ENCODE peak calls at places on chromosomes 3 and 15, in four cellular contexts. F is H9, T is mesendoderm, J is H1. I is an unnamed sample. For H3K79me2, the result is how much of the 10 kb centered on the place peaks cover.

GRCh38 chr3:134035836-134036235 is 6.1 kb upstream of the SLCO2A1 start:
- DNase-seq in J (no peak), T (no peak), F (peak), I (no peak)

GRCh38 chr3:131233900-131234667 is 147.5 kb upstream of the NUDT16 start:
- DNase-seq in F (no peak), T (no peak), J (no peak), I (no peak)

GRCh38 chr3:194176274-194176991 is 40.5 kb downstream of the HES1 start:
- DNase-seq in T (no peak), J (no peak), F (no peak), I (no peak)

GRCh38 chr3:109548192-109548938 is 211.0 kb upstream of the DPPA4 start:
- DNase-seq in J (no peak), T (no peak), F (no peak), I (no peak)

GRCh38 chr15:50058231-50058630 is 60.8 kb downstream of the ATP8B4 start:
- DNase-seq in T (no peak), F (no peak), J (no peak), I (no peak)

GRCh38 chr3:69744507-69744906 is 5.2 kb downstream of the MITF start:
- DNase-seq in F (no peak), J (no peak), T (no peak), I (no peak)

GRCh38 chr15:57373882-57374276 is 2.4 kb upstream of the CGNL1 start:
- DNase-seq in T (no peak), J (no peak), F (no peak), I (no peak)

GRCh38 chr3:160129459-160130061 is 95.7 kb upstream of the C3orf80 start:
- DNase-seq in F (no peak), J (no peak), T (no peak), I (peak)

GRCh38 chr15:42692997-42693396 is 43.9 kb downstream of the CDAN1 start:
- DNase-seq in T (no peak), F (no peak), J (no peak), I (no peak)

GRCh38 chr3:194224536-194224935 is 88.6 kb downstream of the HES1 start:
- DNase-seq in T (no peak), J (no peak), F (no peak), I (no peak)

GRCh38 chr3:25174251-25174650 is 253.8 kb upstream of the RARB start:
- DNase-seq in F (no peak), J (no peak), T (no peak), I (no peak)

GRCh38 chr3:170357176-170357919 is at the start of gene SKIL:
- DNase-seq in T (peak), F (peak), J (no peak), I (peak)

GRCh38 chr3:175121225-175121624 is 262.1 kb downstream of the NAALADL2 start:
- DNase-seq in T (peak), J (no peak), F (peak), I (peak)

GRCh38 chr15:31498329-31498728 is 171.7 kb downstream of the KLF13 start:
- DNase-seq in J (no peak), F (peak), T (no peak), I (no peak)

GRCh38 chr3:175749981-175750380 is 890.8 kb downstream of the NAALADL2 start:
- DNase-seq in J (no peak), T (no peak), F (no peak), I (no peak)

GRCh38 chr3:141360888-141361598 is 7.3 kb upstream of the ZBTB38 start:
- DNase-seq in T (peak), J (no peak), F (no peak), I (peak)

GRCh38 chr3:19970289-19970688 is 23.4 kb downstream of the RAB5A start:
- DNase-seq in F (no peak), T (no peak), J (no peak), I (no peak)

GRCh38 chr3:34872406-34872805 is 766.9 kb upstream of the ARPP21 start:
- DNase-seq in T (no peak), F (no peak), J (no peak), I (no peak)

GRCh38 chr3:131561511-131561910 is 58.7 kb upstream of the MRPL3 start:
- DNase-seq in J (no peak), F (no peak), T (no peak), I (no peak)

GRCh38 chr15:66452971-66453580 is 44.5 kb downstream of the SNAPC5 start:
- DNase-seq in J (no peak), F (no peak), T (no peak), I (no peak)

GRCh38 chr3:58414538-58415197 is 19.0 kb downstream of the PDHB start:
- DNase-seq in F (no peak), T (peak), J (no peak), I (peak)

GRCh38 chr15:68017221-68017620 is 36.9 kb upstream of the PIAS1 start:
- DNase-seq in J (no peak), T (peak), F (no peak), I (peak)

GRCh38 chr15:68020685-68021084 is 33.4 kb upstream of the PIAS1 start:
- DNase-seq in T (no peak), J (no peak), F (no peak), I (no peak)

GRCh38 chr15:68022061-68022460 is 32.1 kb upstream of the PIAS1 start:
- DNase-seq in J (no peak), F (no peak), T (no peak), I (peak)

GRCh38 chr15:68018797-68019196 is 35.3 kb upstream of the PIAS1 start:
- DNase-seq in T (no peak), J (no peak), F (no peak), I (no peak)

DNA sequence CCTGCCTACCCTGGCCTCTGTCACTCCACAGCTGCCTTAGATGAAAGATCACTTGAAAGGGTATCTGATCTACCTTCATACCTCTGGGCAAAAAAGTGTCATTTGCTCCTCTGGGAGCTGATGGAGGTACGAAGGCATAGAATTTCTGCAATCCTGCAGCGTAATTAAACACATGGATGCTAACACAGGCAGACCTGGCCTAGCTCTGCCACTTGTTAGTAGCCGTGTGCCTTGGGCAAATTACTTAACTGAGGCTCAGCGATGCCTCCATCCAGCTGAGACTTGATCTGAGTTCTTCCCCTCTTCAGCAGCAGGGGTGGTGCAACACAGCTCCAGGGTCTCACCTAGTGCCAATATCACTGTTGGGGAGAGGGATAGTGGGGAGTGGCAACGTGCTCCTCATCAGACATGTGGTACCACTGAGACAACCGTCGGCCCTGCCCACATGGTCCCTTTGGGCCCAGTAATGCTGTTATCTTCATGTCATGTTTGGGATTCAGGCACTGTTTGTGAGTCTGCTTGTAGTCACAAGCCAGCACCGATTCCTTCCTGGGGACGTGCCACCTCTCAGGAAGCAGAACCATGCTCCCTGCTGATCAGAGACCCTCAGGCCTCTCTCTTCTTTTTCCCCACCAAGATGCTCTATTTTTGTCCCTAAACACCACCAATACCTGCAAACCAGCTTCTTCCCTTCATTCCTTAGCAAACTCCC is 34.1 kb upstream of the PIAS1 start:
- DNase-seq in J (no peak), T (peak), F (no peak), I (peak)
- H3K9ac ChIP-seq in J (no peak), T (no peak), F (no peak), I (no peak)

GRCh38 chr3:100213891-100214573 is 46.8 kb upstream of the TBC1D23 start:
- DNase-seq in J (no peak), T (no peak), F (no peak), I (peak)
- H2BK120ac ChIP-seq in J (no peak), T (no peak), F (no peak), I (no peak)

GRCh38 chr3:183381179-183381578 is 47.2 kb downstream of the MCF2L2 start:
- DNase-seq in J (no peak), F (no peak), T (no peak), I (peak)
- H3K79me2 ChIP-seq in J (under half), F (under half), T (under half), I (under half)

GRCh38 chr3:1380926-1381646 is 288.3 kb downstream of the CNTN6 start:
- DNase-seq in T (no peak), J (no peak), F (no peak), I (no peak)
- H3K9ac ChIP-seq in T (no peak), J (no peak), F (no peak), I (no peak)

DNA sequence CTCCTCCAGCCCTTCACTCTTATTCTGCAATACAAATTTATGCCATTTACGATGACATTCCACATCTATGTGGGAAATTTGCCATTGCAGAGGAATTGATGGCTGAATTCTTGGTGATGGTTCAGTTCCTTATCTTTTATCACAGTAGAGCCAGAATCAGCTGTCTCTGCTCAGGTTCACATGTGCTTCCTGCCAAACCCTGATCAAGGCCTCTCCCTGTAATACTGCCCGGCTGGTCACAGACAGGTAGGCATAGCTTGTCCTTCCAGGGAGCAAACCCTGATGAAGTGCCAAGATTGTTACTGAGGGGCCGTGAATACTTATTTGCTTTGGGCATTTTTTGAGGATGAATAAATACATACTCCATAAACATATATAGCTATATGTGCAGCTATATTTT is 450.0 kb downstream of the NSUN3 start:
- DNase-seq in F (no peak), T (peak), J (no peak), I (no peak)
- H2BK120ac ChIP-seq in F (no peak), T (no peak), J (no peak), I (no peak)

DNA sequence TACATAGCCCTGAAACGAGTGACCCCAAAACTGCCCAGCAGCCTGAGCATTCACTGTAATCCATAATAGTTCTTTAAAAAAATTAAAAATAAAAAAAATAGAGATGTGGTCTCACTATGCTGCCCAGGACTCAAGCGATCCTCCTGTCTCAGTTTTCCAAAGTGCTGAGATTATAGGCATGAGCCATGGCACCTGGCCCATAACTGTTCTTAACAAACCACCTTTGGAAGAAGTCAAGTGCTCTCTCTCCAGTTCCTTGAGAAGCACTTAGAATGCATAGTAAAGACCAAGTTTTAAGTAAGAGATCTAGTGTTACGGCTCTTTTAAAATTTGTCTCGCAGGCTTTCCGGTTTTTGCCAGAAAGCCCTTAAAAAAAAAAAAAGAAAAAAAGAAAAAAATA is 8.2 kb downstream of the CDC25A start:
- DNase-seq in J (no peak), F (no peak), T (no peak), I (no peak)
- H3K79me2 ChIP-seq in J (under half), F (under half), T (under half), I (under half)

DNA sequence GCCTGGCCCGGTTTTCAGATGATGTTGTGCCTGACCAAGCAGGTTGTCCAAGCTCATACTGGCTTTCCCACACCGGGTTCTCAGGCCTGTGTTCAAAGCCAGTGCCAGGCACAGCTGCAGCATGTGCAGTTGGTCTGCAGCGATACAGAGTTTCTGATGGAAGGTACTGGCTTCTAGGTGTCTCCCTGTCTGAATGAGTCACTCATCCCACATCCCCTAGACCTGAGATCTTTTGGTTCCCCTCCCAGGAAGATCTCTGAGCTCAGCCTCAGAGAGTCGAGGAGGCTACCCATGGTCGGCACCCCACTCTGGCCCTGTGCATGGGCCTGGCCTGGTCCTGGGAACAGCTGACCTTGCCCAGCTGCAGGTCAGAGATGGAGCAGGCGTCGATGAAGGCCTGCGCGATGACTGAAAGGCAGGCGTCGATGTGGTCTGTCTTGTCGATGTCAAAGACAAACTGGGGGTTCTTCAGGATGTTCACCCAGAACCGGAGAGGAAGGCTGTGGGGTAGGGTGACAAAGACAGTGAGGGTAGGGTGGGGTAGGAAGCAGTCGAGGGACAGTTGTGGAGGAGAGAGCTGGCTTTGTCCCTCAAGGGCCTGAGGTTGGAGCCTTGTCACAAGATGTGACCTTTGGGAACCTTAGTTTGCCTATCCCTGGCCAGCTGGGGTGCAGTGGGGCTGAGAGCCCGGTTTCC is 15.2 kb downstream of the H1-8 start:
- DNase-seq in F (no peak), J (no peak), T (no peak), I (no peak)
- H3K9ac ChIP-seq in F (no peak), J (no peak), T (no peak), I (no peak)

DNA sequence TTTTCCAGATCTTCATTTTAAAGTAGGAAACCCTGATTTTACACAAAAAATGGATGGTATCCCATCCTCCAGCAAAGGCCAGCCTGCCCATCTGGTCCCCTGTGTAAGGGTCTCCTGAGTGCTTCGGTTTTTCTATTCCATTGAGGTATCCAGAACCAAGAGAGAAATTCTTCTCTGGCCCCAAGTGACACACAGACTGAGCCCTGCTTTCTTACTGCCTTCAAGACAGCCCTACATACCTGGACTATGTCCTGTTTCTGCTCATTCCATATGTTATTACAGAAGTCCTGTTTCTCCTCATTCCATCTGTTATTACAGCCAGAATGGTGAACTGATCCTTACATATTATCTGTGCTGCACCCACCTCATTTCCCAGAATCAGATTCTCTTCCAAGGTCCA is 115.3 kb downstream of the DCLK3 start:
- DNase-seq in T (no peak), F (no peak), J (no peak), I (peak)
- H2BK120ac ChIP-seq in T (no peak), F (no peak), J (no peak), I (no peak)

DNA sequence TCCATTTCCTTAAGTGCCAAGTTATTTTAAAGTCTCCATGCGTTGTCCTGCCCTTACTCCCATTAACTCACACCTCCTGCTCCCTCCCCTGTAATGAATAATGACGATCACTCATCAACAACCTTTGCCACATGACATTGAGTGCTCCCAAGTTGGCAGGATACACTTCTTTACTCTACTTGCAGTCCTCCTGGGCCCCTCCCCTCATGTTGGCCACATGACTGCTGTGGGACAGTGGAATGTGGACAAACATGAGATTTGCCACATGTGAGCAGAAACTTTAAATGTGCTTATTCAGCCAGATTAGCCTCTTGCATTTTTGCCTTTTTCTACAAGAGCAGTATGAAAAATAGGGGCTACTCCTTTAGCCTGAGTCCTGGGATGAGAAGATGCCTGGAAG is 167.9 kb downstream of the DCLK3 start:
- DNase-seq in F (no peak), J (no peak), T (no peak), I (no peak)
- H3K79me2 ChIP-seq in F (under half), J (under half), T (under half), I (under half)

DNA sequence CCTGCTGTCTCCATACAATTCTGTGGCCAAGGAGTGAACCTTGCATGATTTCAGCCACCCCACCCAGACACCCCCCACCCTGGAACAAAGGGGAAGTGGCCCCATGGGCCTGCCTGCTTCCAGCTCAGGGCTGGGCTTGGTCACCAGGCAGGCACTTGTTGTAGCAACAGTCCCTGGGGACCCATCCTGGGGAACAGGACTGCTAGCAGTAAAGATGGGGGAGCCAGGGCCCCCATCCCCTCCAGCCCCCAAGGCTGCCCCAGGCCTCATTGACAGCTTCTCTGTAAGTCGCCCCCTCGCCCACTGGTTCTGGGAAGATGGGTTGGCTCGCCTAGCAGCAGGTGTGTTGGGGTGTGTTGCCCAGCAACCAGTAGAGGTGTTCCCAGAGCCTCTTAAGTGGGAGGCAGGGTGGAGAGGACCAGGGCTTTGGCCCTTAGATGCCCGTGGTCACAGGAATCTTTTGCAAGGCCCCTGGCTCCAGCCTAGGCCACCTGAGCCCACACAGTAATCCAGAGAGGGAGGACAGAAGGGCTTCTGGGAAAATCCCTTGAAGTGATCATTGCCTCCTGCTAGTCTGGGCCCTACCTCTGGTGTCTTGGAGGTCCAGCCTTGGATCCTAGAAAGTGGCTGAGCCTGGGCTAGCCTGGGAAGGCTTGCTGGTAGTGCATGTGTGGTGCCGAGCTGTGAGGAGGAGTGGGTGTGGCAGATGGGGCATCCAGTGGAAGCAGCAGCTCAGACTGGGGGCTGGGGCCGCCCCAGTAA is 48.9 kb downstream of the CYP11A1 start:
- DNase-seq in J (no peak), F (no peak), T (peak), I (peak)
- H3K9ac ChIP-seq in J (no peak), F (no peak), T (no peak), I (no peak)